ENCODE peak calls at places on chromosome 10, in five cellular contexts. D is M059J; Q is left cardiac atrium; L is epithelial cell of esophagus; J is stimulated activated naive B cell treated with anti-CD40 and anti-IgM and Interleukin-4, amounts not matched to agents 10 μg/mL and 1 μg/mL and 100 μg/mL, for 72 hours. K is an unnamed sample.
A peak's percentile ranks its signal among the peaks of the same experiment; 100 is the strongest.

GRCh38 chr10:124917168-124917938 is 24.6 kb upstream of the ZRANB1 start:
- DNase-seq in D (peak; percentile 56), Q (peak; percentile 44), L (peak; percentile 36), J (peak; percentile 17), K (peak; percentile 60)

GRCh38 chr10:16436758-16437539 is at the start of gene PTER:
- DNase-seq in D (no peak), Q (peak; percentile 99), L (peak; percentile 94), J (peak; percentile 96), K (peak; percentile 94)

GRCh38 chr10:79275431-79275851 is 71.8 kb upstream of the PPIF start:
- DNase-seq in D (no peak), Q (peak; percentile 79), L (no peak), J (no peak), K (no peak)

GRCh38 chr10:547591-548081 is 141.8 kb downstream of the DIP2C start:
- DNase-seq in D (no peak), Q (no peak), L (no peak), J (no peak), K (no peak)

GRCh38 chr10:75197906-75198305 is 12.7 kb upstream of the VDAC2 start:
- DNase-seq in D (no peak), Q (peak; percentile 56), L (no peak), J (no peak), K (no peak)

GRCh38 chr10:19819419-19820033 is 3.3 kb downstream of the PLXDC2 start:
- DNase-seq in D (peak; percentile 31), Q (no peak), L (peak; percentile 79), J (no peak), K (peak; percentile 61)

GRCh38 chr10:133565441-133566294 is at the start of gene SYCE1:
- DNase-seq in D (no peak), Q (peak; percentile 43), L (no peak), J (no peak), K (no peak)

GRCh38 chr10:80471009-80471408 is 16.9 kb downstream of the TSPAN14 start:
- DNase-seq in D (no peak), Q (no peak), L (peak; percentile 99), J (no peak), K (no peak)

GRCh38 chr10:18137111-18137510 is 3.1 kb upstream of the CACNB2 start:
- DNase-seq in D (no peak), Q (no peak), L (no peak), J (no peak), K (no peak)

GRCh38 chr10:96949039-96949683 is 117.1 kb downstream of the LCOR start:
- DNase-seq in D (no peak), Q (no peak), L (no peak), J (no peak), K (no peak)

GRCh38 chr10:73922007-73922863 is 11.3 kb downstream of the PLAU start:
- DNase-seq in D (no peak), Q (no peak), L (no peak), J (no peak), K (no peak)

GRCh38 chr10:119026301-119027110 is 3.0 kb upstream of the NANOS1 start:
- DNase-seq in D (peak; percentile 73), Q (no peak), L (no peak), J (no peak), K (no peak)

GRCh38 chr10:12849351-12850181 is 151.9 kb downstream of the CCDC3 start:
- DNase-seq in D (no peak), Q (no peak), L (peak; percentile 89), J (no peak), K (no peak)

GRCh38 chr10:11218395-11218794 is 200.7 kb downstream of the CELF2 start:
- DNase-seq in D (no peak), Q (no peak), L (no peak), J (no peak), K (no peak)

GRCh38 chr10:23067939-23068775 is 27.2 kb upstream of the MSRB2 start:
- DNase-seq in D (peak; percentile 51), Q (peak; percentile 84), L (peak; percentile 80), J (peak; percentile 34), K (peak; percentile 56)

GRCh38 chr10:88617772-88618300 is 31.3 kb downstream of the LIPJ start:
- DNase-seq in D (no peak), Q (no peak), L (no peak), J (no peak), K (no peak)

GRCh38 chr10:22370320-22370719 is 25.0 kb downstream of the SPAG6 start:
- DNase-seq in D (no peak), Q (no peak), L (no peak), J (no peak), K (no peak)

GRCh38 chr10:15719899-15720634 is at the start of gene ITGA8:
- DNase-seq in D (peak; percentile 9), Q (no peak), L (no peak), J (no peak), K (peak; percentile 15)

GRCh38 chr10:59960751-59961150 is 54.4 kb upstream of the CCDC6 start:
- DNase-seq in D (no peak), Q (no peak), L (no peak), J (no peak), K (no peak)

GRCh38 chr10:87660484-87661133 is 931 bp downstream of the PAPSS2 start:
- DNase-seq in D (peak; percentile 76), Q (peak; percentile 41), L (peak; percentile 38), J (no peak), K (peak; percentile 72)

GRCh38 chr10:812787-813186 is 118.7 kb downstream of the LARP4B start:
- DNase-seq in D (no peak), Q (no peak), L (no peak), J (no peak), K (no peak)

GRCh38 chr10:8060010-8060703 is 5.7 kb downstream of the GATA3 start:
- DNase-seq in D (peak; percentile 93), Q (no peak), L (no peak), J (no peak), K (no peak)

GRCh38 chr10:62231371-62231770 is 37.3 kb downstream of the RTKN2 start:
- DNase-seq in D (peak; percentile 83), Q (no peak), L (peak; percentile 60), J (no peak), K (peak; percentile 66)

GRCh38 chr10:6292741-6293151 is 90.0 kb downstream of the PFKFB3 start:
- DNase-seq in D (peak; percentile 33), Q (no peak), L (no peak), J (no peak), K (no peak)

GRCh38 chr10:29055091-29055490 is 233.8 kb upstream of the LYZL1 start:
- DNase-seq in D (no peak), Q (no peak), L (no peak), J (no peak), K (no peak)

GRCh38 chr10:60964257-60965235 is 20.6 kb upstream of the RHOBTB1 start:
- DNase-seq in D (peak; percentile 84), Q (peak; percentile 70), L (peak; percentile 87), J (no peak), K (peak; percentile 83)

GRCh38 chr10:60480865-60481563 is 91.3 kb upstream of the ANK3 start:
- DNase-seq in D (peak; percentile 83), Q (no peak), L (peak; percentile 96), J (no peak), K (peak; percentile 90)

GRCh38 chr10:76432274-76433012 is 1001.0 kb downstream of the LRMDA start:
- DNase-seq in D (peak; percentile 91), Q (peak; percentile 48), L (peak; percentile 73), J (no peak), K (peak; percentile 93)

GRCh38 chr10:107880185-107880584 is 715.7 kb upstream of the SORCS1 start:
- DNase-seq in D (no peak), Q (no peak), L (peak; percentile 30), J (no peak), K (no peak)

GRCh38 chr10:17616403-17617030 is 657 bp downstream of the HACD1 start:
- DNase-seq in D (peak; percentile 60), Q (peak; percentile 85), L (peak; percentile 59), J (peak; percentile 8), K (peak; percentile 73)

GRCh38 chr10:118764195-118764594 is 9.4 kb upstream of the CACUL1 start:
- DNase-seq in D (no peak), Q (no peak), L (no peak), J (no peak), K (no peak)

GRCh38 chr10:36023939-36024338 is 381.8 kb upstream of the FZD8 start:
- DNase-seq in D (peak; percentile 94), Q (peak; percentile 25), L (peak; percentile 90), J (no peak), K (peak; percentile 9)

GRCh38 chr10:77644557-77645243 is 7.1 kb upstream of the KCNMA1 start:
- DNase-seq in D (no peak), Q (no peak), L (no peak), J (no peak), K (no peak)

GRCh38 chr10:94357193-94357592 is 5.5 kb downstream of the NOC3L start:
- DNase-seq in D (no peak), Q (no peak), L (no peak), J (no peak), K (no peak)

K was measured in ACHN.